ENCODE peak calls at places on chromosomes 13 and 19, in four cellular contexts. Y, G, F and W are unnamed samples.

GRCh38 chr19:33440241-33440640 is 66.7 kb downstream of the CEBPG start:
- DNase-seq in F (no peak), G (no peak), Y (no peak), W (no peak)

GRCh38 chr19:40213882-40214570 is 4.2 kb downstream of the TTC9B start:
- DNase-seq in F (no peak), G (no peak), Y (no peak), W (no peak)

GRCh38 chr19:49781394-49781793 is 14.6 kb downstream of the AP2A1 start:
- DNase-seq in F (no peak), Y (no peak), G (no peak), W (no peak)

GRCh38 chr19:7722231-7722651 is 9.7 kb downstream of the CLEC4G start:
- DNase-seq in Y (peak; percentile 70), G (no peak), F (no peak), W (no peak)

GRCh38 chr13:95020298-95020987 is 280.8 kb downstream of the ABCC4 start:
- DNase-seq in Y (no peak), G (no peak), F (no peak), W (no peak)

GRCh38 chr19:30339624-30340525 is 32.3 kb upstream of the ZNF536 start:
- DNase-seq in F (no peak), Y (no peak), G (no peak), W (no peak)

GRCh38 chr19:16383584-16384161 is 59.0 kb downstream of the KLF2 start:
- DNase-seq in Y (no peak), F (no peak), G (no peak), W (no peak)

GRCh38 chr19:1237027-1237659 is 662 bp downstream of the CBARP start:
- DNase-seq in Y (no peak), G (peak; percentile 73), F (no peak), W (no peak)

GRCh38 chr19:7731615-7732014 is 295 bp downstream of the CLEC4G start:
- DNase-seq in F (no peak), Y (no peak), G (no peak), W (no peak)

GRCh38 chr19:13153627-13154240 is 3.5 kb downstream of the IER2 start:
- DNase-seq in Y (no peak), F (no peak), G (peak; percentile 66), W (no peak)

GRCh38 chr13:49997935-49998334 is 1.1 kb downstream of the TRIM13 start:
- DNase-seq in F (no peak), G (no peak), Y (no peak), W (no peak)

GRCh38 chr13:45468676-45469075 is 3.9 kb downstream of the COG3 start:
- DNase-seq in Y (no peak), G (no peak), F (no peak), W (no peak)

GRCh38 chr19:49614096-49614857 is 23.3 kb downstream of the PRR12 start:
- DNase-seq in G (no peak), F (no peak), Y (no peak), W (no peak)

GRCh38 chr13:110283661-110284516 is 23.1 kb downstream of the COL4A1 start:
- DNase-seq in F (no peak), G (no peak), Y (no peak), W (no peak)

GRCh38 chr19:10553943-10554381 is 10.3 kb downstream of the ATG4D start:
- DNase-seq in G (no peak), F (no peak), Y (peak; percentile 55), W (no peak)

GRCh38 chr19:19366691-19367396 is 38.6 kb upstream of the GATAD2A start:
- DNase-seq in Y (no peak), F (peak; percentile 37), G (peak; percentile 62), W (no peak)

GRCh38 chr19:34276614-34277013 is 22.3 kb downstream of the GARRE1 start:
- DNase-seq in G (no peak), F (no peak), Y (no peak), W (no peak)

GRCh38 chr19:47323872-47324271 is 8.1 kb upstream of the C5AR2 start:
- DNase-seq in G (no peak), F (no peak), Y (no peak), W (no peak)

GRCh38 chr13:76965759-76966421 is 17.6 kb downstream of the ACOD1 start:
- DNase-seq in G (peak; percentile 74), F (peak; percentile 66), Y (no peak), W (no peak)

GRCh38 chr19:18488838-18489626 is 32.8 kb downstream of the ELL start:
- DNase-seq in Y (no peak), F (no peak), G (peak; percentile 51), W (no peak)

GRCh38 chr19:12065100-12065538 is 588 bp downstream of the ZNF844 start:
- DNase-seq in Y (no peak), F (peak; percentile 21), G (no peak), W (no peak)

GRCh38 chr19:16520986-16521624 is 21.1 kb downstream of the CHERP start:
- DNase-seq in Y (no peak), F (no peak), G (no peak), W (no peak)

GRCh38 chr13:25980255-25980654 is 71.6 kb downstream of the SHISA2 start:
- DNase-seq in F (no peak), Y (no peak), G (no peak), W (no peak)
- TF ChIP-seq CTCF in F (no peak), Y (no peak), G (no peak), W (no peak)

GRCh38 chr13:106570354-106570822 is 2.5 kb upstream of the ARGLU1 start:
- DNase-seq in F (peak; percentile 71), Y (no peak), G (peak; percentile 60), W (peak; percentile 16)
- TF ChIP-seq POLR2A in F (no peak), Y (no peak), G (no peak), W (no peak)

DNA sequence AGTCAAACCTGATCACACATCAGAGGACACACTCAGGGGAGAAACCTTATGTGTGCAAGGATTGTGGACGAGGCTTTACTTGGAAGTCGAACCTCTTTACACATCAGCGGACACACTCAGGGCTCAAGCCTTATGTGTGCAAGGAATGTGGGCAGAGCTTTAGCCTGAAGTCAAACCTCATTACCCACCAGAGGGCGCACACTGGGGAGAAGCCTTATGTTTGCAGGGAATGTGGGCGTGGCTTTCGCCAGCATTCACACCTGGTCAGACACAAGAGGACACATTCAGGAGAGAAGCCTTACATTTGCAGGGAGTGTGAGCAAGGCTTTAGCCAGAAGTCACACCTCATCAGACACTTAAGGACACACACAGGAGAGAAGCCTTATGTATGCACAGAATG is 8.2 kb upstream of the ZNF527 start:
- DNase-seq in G (no peak), F (no peak), Y (no peak), W (no peak)
- TF ChIP-seq CTCF in G (no peak), F (no peak), Y (no peak), W (no peak)

GRCh38 chr13:30307194-30307965 is at the start of gene KATNAL1:
- DNase-seq in G (peak; percentile 87), Y (no peak), F (peak; percentile 55), W (peak; percentile 10)
- TF ChIP-seq POLR2A in G (peak; percentile 15), Y (peak; percentile 84), F (no peak), W (no peak)